ENCODE peak calls at places on chromosomes 6 and 20, in eight cellular contexts. B, O, H, Z, L, M, P and I are unnamed samples.

GRCh38 chr20:64081620-64081964 is 1.7 kb downstream of the OPRL1 start:
- DNase-seq in B (no peak), O (no peak), H (no peak), Z (no peak), L (no peak), M (no peak), P (no peak), I (no peak)

GRCh38 chr6:170131351-170131750 is 159.5 kb downstream of the DLL1 start:
- DNase-seq in B (peak; percentile 39), O (no peak), H (no peak), Z (peak; percentile 48), L (no peak), M (no peak), P (no peak), I (peak; percentile 3)

GRCh38 chr6:62652692-62653328 is 366.8 kb upstream of the KHDRBS2 start:
- DNase-seq in B (no peak), O (no peak), H (no peak), Z (no peak), L (no peak), M (no peak), P (no peak), I (no peak)

GRCh38 chr6:33632603-33633039 is 11.5 kb downstream of the ITPR3 start:
- DNase-seq in B (peak; percentile 84), O (no peak), H (peak; percentile 24), Z (peak; percentile 82), L (peak; percentile 73), M (no peak), P (no peak), I (no peak)

GRCh38 chr6:74115674-74116073 is 419.7 kb downstream of the CD109 start:
- DNase-seq in B (no peak), O (no peak), H (no peak), Z (no peak), L (no peak), M (no peak), P (no peak), I (no peak)

GRCh38 chr6:148223424-148223842 is 119.2 kb upstream of the SASH1 start:
- DNase-seq in B (no peak), O (no peak), H (no peak), Z (no peak), L (no peak), M (no peak), P (no peak), I (no peak)

GRCh38 chr20:21433329-21433890 is 36.1 kb upstream of the NKX2-4 start:
- DNase-seq in B (no peak), O (no peak), H (no peak), Z (no peak), L (no peak), M (no peak), P (no peak), I (no peak)

GRCh38 chr6:31763617-31763940 is 1.1 kb downstream of the SAPCD1 start:
- DNase-seq in B (no peak), O (peak; percentile 34), H (no peak), Z (no peak), L (no peak), M (no peak), P (no peak), I (no peak)

GRCh38 chr6:33770116-33770832 is 18.7 kb downstream of the LEMD2 start:
- DNase-seq in B (no peak), O (no peak), H (no peak), Z (no peak), L (no peak), M (no peak), P (no peak), I (no peak)

DNA sequence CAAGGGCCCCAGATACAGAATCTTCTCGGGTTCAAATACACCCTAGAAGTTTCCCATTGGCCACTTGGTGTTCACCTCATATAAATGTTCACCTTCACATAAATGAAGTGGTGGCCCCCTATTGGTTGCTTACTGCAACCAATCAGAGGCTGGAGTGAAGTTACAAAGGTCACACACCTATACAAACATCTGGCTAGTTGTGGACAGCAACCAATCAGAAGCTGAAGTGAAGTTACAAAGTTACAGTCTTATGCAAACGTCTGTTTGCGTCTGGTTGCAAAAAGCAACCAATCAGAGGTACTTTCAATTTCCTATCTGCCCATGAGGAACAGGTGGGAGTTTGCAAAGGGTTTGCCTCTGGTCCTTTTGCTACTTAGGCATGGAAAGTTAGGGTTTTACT is 206.5 kb upstream of the BMP2 start:
- DNase-seq in B (no peak), O (no peak), H (no peak), Z (no peak), L (no peak), M (no peak), P (no peak), I (no peak)
- H3K4me3 ChIP-seq in B (no peak overlapping the region), O (no peak overlapping the region), H (no peak overlapping the region), Z (no peak overlapping the region), L (no peak overlapping the region), M (no peak overlapping the region), P (no peak overlapping the region), I (no peak overlapping the region)

GRCh38 chr20:17571153-17571527 is 1.3 kb downstream of the DSTN start:
- DNase-seq in B (no peak), O (no peak), H (no peak), Z (no peak), L (no peak), M (no peak), P (no peak), I (no peak)

GRCh38 chr20:17568045-17568788 is 1.7 kb upstream of the DSTN start:
- DNase-seq in B (no peak), O (no peak), H (no peak), Z (no peak), L (no peak), M (no peak), P (no peak), I (no peak)

GRCh38 chr20:17570347-17571152 is 675 bp downstream of the DSTN start:
- DNase-seq in B (peak; percentile 72), O (peak; percentile 38), H (peak; percentile 74), Z (no peak), L (peak; percentile 75), M (peak; percentile 11), P (peak; percentile 46), I (peak; percentile 46)

GRCh38 chr20:17568972-17569471 is 853 bp upstream of the DSTN start:
- DNase-seq in B (peak; percentile 88), O (peak; percentile 89), H (peak; percentile 88), Z (peak; percentile 83), L (peak; percentile 90), M (peak; percentile 75), P (peak; percentile 89), I (peak; percentile 92)

GRCh38 chr20:17569616-17570346 is at the start of gene DSTN:
- DNase-seq in B (peak; percentile 95), O (peak; percentile 95), H (peak; percentile 94), Z (peak; percentile 98), L (peak; percentile 94), M (peak; percentile 86), P (peak; percentile 89), I (peak; percentile 94)
- TF ChIP-seq POLR2A in B (peak; percentile 94), O (peak; percentile 21), H (peak; percentile 98), Z (no peak), L (peak; percentile 97), M (peak; percentile 98), P (peak; percentile 47), I (peak; percentile 89)

GRCh38 chr20:54172856-54173652 is 732 bp downstream of the CYP24A1 start:
- DNase-seq in B (no peak), O (no peak), H (no peak), Z (no peak), L (no peak), M (no peak), P (no peak), I (no peak)
- H3K4me3 ChIP-seq in B (no peak overlapping the region), O (no peak overlapping the region), H (no peak overlapping the region), Z (peak overlapping the region; percentile 53), L (no peak overlapping the region), M (no peak overlapping the region), P (no peak overlapping the region), I (peak overlapping the region; percentile 61)

GRCh38 chr6:63676412-63677114 is 41.0 kb downstream of the PHF3 start:
- DNase-seq in B (no peak), O (no peak), H (no peak), Z (no peak), L (no peak), M (no peak), P (no peak), I (no peak)
- TF ChIP-seq POLR2A in B (no peak), O (no peak), H (no peak), Z (no peak), L (no peak), M (no peak), P (no peak), I (no peak)

DNA sequence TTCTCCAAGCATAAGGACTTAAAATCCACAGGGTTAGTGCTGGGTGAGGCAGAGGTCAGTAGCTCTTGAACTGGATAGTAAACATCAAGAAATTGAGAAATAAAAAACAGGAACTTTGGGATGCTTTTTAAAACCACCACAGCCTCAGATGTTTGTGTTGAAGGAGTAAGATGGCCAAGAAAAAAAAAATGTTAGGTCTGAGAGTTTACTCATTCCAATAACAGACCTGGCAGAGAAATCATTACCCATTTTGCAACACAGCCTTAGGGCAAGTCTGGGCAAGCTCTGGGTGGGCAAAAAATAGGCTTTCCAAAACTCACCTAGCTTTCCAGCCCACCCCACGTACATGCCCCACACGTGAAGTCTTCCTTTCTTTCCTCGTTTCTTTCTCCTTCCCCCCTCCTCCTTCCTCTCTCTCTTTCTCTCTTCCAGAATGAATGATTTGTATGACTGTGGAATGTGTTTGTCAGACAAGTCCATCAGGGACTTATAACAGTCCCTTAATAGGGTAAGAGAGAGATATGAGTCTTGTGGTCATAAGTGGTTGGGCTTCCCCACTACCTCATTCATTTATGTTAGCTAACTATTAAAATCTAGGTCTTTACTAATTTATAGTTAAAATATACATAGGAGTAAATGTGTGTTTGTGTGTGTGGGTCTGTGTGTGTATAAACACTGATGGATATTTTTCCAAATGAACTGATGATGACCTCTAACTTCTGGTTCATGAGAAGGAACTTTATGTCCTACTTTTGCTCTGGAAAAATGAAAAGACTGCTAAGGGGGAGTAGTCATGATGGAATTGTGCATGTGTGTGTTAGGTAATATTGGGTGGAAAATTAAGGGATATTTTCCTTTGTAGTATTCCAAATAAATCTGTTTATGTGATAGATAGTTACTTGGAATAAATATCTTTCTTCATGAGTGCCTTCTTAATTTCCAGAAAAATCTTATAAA is 18.0 kb upstream of the DSE start:
- DNase-seq in B (no peak), O (no peak), H (no peak), Z (no peak), L (no peak), M (no peak), P (no peak), I (no peak)
- H3K4me3 ChIP-seq in B (no peak overlapping the region), O (no peak overlapping the region), H (no peak overlapping the region), Z (no peak overlapping the region), L (no peak overlapping the region), M (no peak overlapping the region), P (no peak overlapping the region), I (no peak overlapping the region)

DNA sequence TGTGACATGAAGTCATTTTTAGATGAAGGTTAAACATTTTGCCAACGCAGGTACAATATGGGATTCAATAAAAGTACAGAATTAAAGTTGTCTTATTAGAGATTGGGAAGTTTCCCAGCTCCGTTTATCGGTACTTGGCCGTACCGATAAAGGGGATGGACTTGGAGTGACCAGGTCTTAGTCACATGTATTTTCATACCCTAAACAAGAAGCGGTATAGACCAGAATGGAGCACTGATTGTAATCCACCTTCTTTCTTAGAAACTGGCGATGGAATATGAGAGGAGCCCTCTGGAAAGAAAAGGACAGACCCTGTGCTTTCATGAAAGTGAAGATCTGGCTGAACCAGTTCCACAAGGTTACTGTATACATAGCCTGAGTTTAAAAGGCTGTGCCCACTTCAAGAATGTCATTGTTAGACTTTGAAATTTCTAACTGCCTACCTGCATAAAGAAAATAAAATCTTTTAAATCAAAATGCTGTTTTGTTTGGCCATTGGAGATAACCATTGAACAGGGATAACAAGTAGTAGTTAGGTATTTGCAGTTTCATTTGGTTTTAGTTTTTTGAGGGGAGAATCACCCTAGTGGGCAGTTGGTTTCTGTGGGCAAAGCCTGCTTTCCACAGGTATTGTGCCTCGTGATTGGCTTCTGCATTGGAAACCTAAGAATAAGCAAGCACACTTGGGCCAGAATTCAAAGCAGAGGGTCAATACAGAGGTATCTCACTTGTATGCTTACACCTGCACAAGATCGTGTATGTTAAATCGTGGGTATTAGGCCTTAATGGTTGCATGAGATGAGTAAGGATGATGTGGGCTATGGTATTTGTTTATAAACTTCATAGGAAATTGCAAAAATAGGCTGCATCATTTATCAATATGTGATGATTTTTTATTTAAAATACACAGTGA is 11.2 kb upstream of the ZNFX1 start:
- DNase-seq in B (no peak), O (no peak), H (no peak), Z (no peak), L (no peak), M (no peak), P (no peak), I (no peak)
- TF ChIP-seq POLR2A in B (no peak), O (no peak), H (no peak), Z (no peak), L (no peak), M (no peak), P (no peak), I (no peak)